ENCODE peak calls at places on chromosomes 16 and 17, in eight cellular contexts. Y is stimulated activated CD4-positive, alpha-beta T cell treated with anti-CD3 and anti-CD28 coated beads, Interleukin-1b, Interleukin-23, amount 100 ng/mL, for 24 hours; W is activated naive CD8-positive, alpha-beta T cell treated with anti-CD3 and anti-CD28 coated beads, Interleukin-2, amount 50 U/mL, for 16 hours; X is AG04450; D is heart left ventricle; A is OCI-M1; N is amniotic stem cell; Q is D341Med. T is an unnamed sample.

GRCh38 chr16:57720142-57720575 is 15.4 kb upstream of the KATNB1 start:
- DNase-seq in X (peak), W (no peak), N (peak), Y (no peak), A (peak), D (peak), Q (peak), T (no peak)

GRCh38 chr16:53266156-53266555 is 168.1 kb upstream of the RBL2 start:
- DNase-seq in Q (no peak), A (no peak), N (no peak), X (no peak), Y (no peak), W (no peak), D (no peak), T (no peak)

GRCh38 chr16:30874244-30874820 is 19.5 kb downstream of the BCL7C start:
- DNase-seq in N (no peak), D (no peak), X (no peak), A (no peak), Y (no peak), Q (no peak), W (no peak), T (no peak)

GRCh38 chr16:73092236-73092781 is 44.4 kb upstream of the ZFHX3 start:
- DNase-seq in Y (no peak), N (no peak), Q (no peak), A (no peak), D (no peak), W (no peak), X (no peak), T (no peak)

GRCh38 chr17:31857920-31858646 is 961 bp downstream of the COPRS start:
- DNase-seq in Y (no peak), Q (no peak), A (no peak), D (no peak), N (no peak), X (no peak), W (no peak), T (no peak)

GRCh38 chr16:30004424-30004776 is 6.4 kb downstream of the DOC2A start:
- DNase-seq in Q (no peak), D (no peak), W (no peak), Y (no peak), X (no peak), A (no peak), N (no peak), T (no peak)

GRCh38 chr16:84340305-84341040 is 27.9 kb upstream of the ATP2C2 start:
- DNase-seq in A (no peak), Y (no peak), W (no peak), D (no peak), N (no peak), X (no peak), Q (no peak), T (no peak)

GRCh38 chr16:25035494-25036405 is 20.6 kb upstream of the ARHGAP17 start:
- DNase-seq in W (no peak), Q (no peak), Y (no peak), X (no peak), N (no peak), D (no peak), A (no peak), T (no peak)

GRCh38 chr16:88634141-88634993 is 4.0 kb upstream of the IL17C start:
- DNase-seq in N (peak), W (no peak), D (peak), Q (no peak), Y (peak), A (peak), X (no peak), T (no peak)

GRCh38 chr17:81396722-81397313 is 1.6 kb downstream of the BAHCC1 start:
- DNase-seq in A (no peak), W (no peak), N (no peak), Q (peak), D (peak), Y (no peak), X (no peak), T (no peak)

GRCh38 chr16:88065747-88066142 is 114.5 kb downstream of the BANP start:
- DNase-seq in A (no peak), Q (no peak), W (no peak), Y (no peak), N (no peak), D (peak), X (no peak), T (no peak)

GRCh38 chr16:46974352-46974751 is 878 bp upstream of the DNAJA2 start:
- DNase-seq in A (peak), W (no peak), N (no peak), D (no peak), Y (no peak), Q (peak), X (no peak), T (no peak)

GRCh38 chr17:65552214-65552613 is 9.2 kb downstream of the AXIN2 start:
- DNase-seq in D (no peak), X (no peak), N (no peak), A (no peak), Q (no peak), W (no peak), Y (no peak), T (no peak)

GRCh38 chr17:57490890-57491289 is 234.6 kb downstream of the MSI2 start:
- DNase-seq in X (no peak), N (no peak), D (no peak), W (no peak), Q (no peak), A (no peak), Y (no peak), T (no peak)

GRCh38 chr17:3603119-3603869 is 5.9 kb downstream of the TRPV1 start:
- DNase-seq in N (no peak), Y (no peak), X (peak), A (no peak), W (no peak), Q (no peak), D (no peak), T (no peak)

GRCh38 chr17:12095522-12095921 is 74.8 kb downstream of the MAP2K4 start:
- DNase-seq in X (no peak), W (no peak), Y (no peak), N (no peak), D (no peak), Q (no peak), A (no peak), T (no peak)

GRCh38 chr17:3893003-3893719 is at the start of gene CAMKK1:
- DNase-seq in D (peak), Q (peak), X (no peak), N (peak), Y (peak), A (peak), W (peak), T (peak)

GRCh38 chr17:81241203-81241602 is 2.1 kb downstream of the NDUFAF8 start:
- DNase-seq in Y (no peak), W (no peak), Q (no peak), A (no peak), X (no peak), N (no peak), D (no peak), T (no peak)

GRCh38 chr17:67248291-67248690 is 3.3 kb upstream of the HELZ start:
- DNase-seq in N (no peak), W (no peak), D (no peak), Q (no peak), X (no peak), Y (no peak), A (no peak), T (no peak)

GRCh38 chr16:74186589-74186988 is 110.0 kb upstream of the PSMD7 start:
- DNase-seq in W (no peak), Y (no peak), D (no peak), N (no peak), A (no peak), Q (no peak), X (peak), T (no peak)

GRCh38 chr16:13848795-13849194 is 71.2 kb upstream of the ERCC4 start:
- DNase-seq in X (no peak), N (no peak), Q (no peak), Y (no peak), W (no peak), D (no peak), A (no peak), T (no peak)

GRCh38 chr16:73126453-73126853 is 78.5 kb upstream of the ZFHX3 start:
- DNase-seq in X (no peak), Y (no peak), W (no peak), Q (no peak), D (peak), N (no peak), A (peak), T (no peak)

GRCh38 chr17:40841246-40841645 is 18.8 kb upstream of the KRT10 start:
- DNase-seq in Q (no peak), W (no peak), X (no peak), N (no peak), A (no peak), D (no peak), Y (no peak), T (no peak)

GRCh38 chr16:68358951-68359350 is 48.1 kb downstream of the PRMT7 start:
- DNase-seq in Y (no peak), X (no peak), N (no peak), Q (no peak), D (no peak), A (no peak), W (no peak), T (no peak)

GRCh38 chr16:85757341-85757822 is 6.5 kb upstream of the C16orf74 start:
- DNase-seq in W (no peak), Y (no peak), X (peak), N (no peak), Q (no peak), D (no peak), A (no peak), T (no peak)

GRCh38 chr16:69225136-69225535 is 38.2 kb downstream of the SNTB2 start:
- DNase-seq in W (no peak), Y (no peak), D (no peak), N (no peak), X (no peak), A (no peak), Q (no peak), T (no peak)

GRCh38 chr17:15908378-15908777 is 36.6 kb upstream of the ADORA2B start:
- DNase-seq in Q (no peak), N (no peak), Y (no peak), X (no peak), W (no peak), D (no peak), A (no peak), T (no peak)

GRCh38 chr16:58501242-58502131 is 1.5 kb downstream of the NDRG4 start:
- DNase-seq in X (no peak), Q (no peak), A (no peak), N (no peak), Y (peak), W (no peak), D (no peak), T (no peak)

GRCh38 chr17:80640379-80641071 is 95.9 kb downstream of the RPTOR start:
- DNase-seq in Y (no peak), N (no peak), D (no peak), A (no peak), X (no peak), Q (no peak), W (no peak), T (no peak)

GRCh38 chr16:61829631-61830030 is 206.6 kb downstream of the CDH8 start:
- DNase-seq in D (no peak), N (no peak), X (no peak), Q (no peak), A (no peak), W (no peak), Y (no peak), T (no peak)

GRCh38 chr16:79047337-79047736 is 553.2 kb downstream of the MAF start:
- DNase-seq in N (no peak), W (no peak), Y (no peak), X (no peak), A (peak), Q (no peak), D (no peak), T (no peak)

GRCh38 chr16:31002810-31003209 is 7.6 kb downstream of the STX1B start:
- DNase-seq in N (no peak), W (no peak), Y (no peak), D (no peak), A (no peak), Q (peak), X (no peak), T (no peak)

GRCh38 chr17:78780852-78781338 is 1.2 kb downstream of the CYTH1 start:
- DNase-seq in Y (no peak), D (no peak), Q (no peak), N (no peak), X (no peak), W (no peak), A (no peak), T (no peak)

GRCh38 chr16:56349711-56350161 is 75.6 kb downstream of the AMFR start:
- DNase-seq in D (no peak), W (no peak), X (no peak), N (no peak), Y (no peak), Q (no peak), A (no peak), T (no peak)

GRCh38 chr16:23508589-23509440 is 1.5 kb downstream of the GGA2 start:
- DNase-seq in W (no peak), X (no peak), Q (no peak), D (no peak), Y (no peak), N (no peak), A (peak), T (no peak)

GRCh38 chr16:70805787-70806186 is 4.8 kb upstream of the VAC14 start:
- DNase-seq in X (peak), Y (no peak), D (no peak), W (no peak), Q (no peak), N (no peak), A (no peak), T (no peak)

GRCh38 chr17:68698761-68699160 is 97.6 kb upstream of the FAM20A start:
- DNase-seq in A (peak), Q (no peak), W (no peak), Y (no peak), N (no peak), D (no peak), X (no peak), T (no peak)

GRCh38 chr17:55005520-55005919 is 37.0 kb downstream of the STXBP4 start:
- DNase-seq in Q (peak), W (no peak), N (no peak), Y (no peak), X (no peak), D (no peak), A (peak), T (no peak)

T was measured in GM18507.